ENCODE peak calls at places on chromosomes 5 and 9, in seven cellular contexts. One of them, this sample, is unnamed.

GRCh38 chr9:130865921-130866320 is 30.7 kb downstream of the QRFP start:
- DNase-seq in choroid plexus epithelial cell: no peak
- DNase-seq in foreskin fibroblast: no peak
- DNase-seq in ovary: no peak
- DNase-seq in adipocyte: no peak
- DNase-seq in heart left ventricle: no peak
- DNase-seq in CD8-positive, alpha-beta T cell: no peak
- DNase-seq in this sample: no peak

GRCh38 chr5:135054546-135054945 is 20.5 kb upstream of the PITX1 start:
- DNase-seq in choroid plexus epithelial cell: no peak
- DNase-seq in foreskin fibroblast: no peak
- DNase-seq in ovary: no peak
- DNase-seq in adipocyte: no peak
- DNase-seq in heart left ventricle: no peak
- DNase-seq in CD8-positive, alpha-beta T cell: no peak
- DNase-seq in this sample: peak

GRCh38 chr5:159441441-159441840 is 111.2 kb upstream of the IL12B start:
- DNase-seq in choroid plexus epithelial cell: no peak
- DNase-seq in foreskin fibroblast: no peak
- DNase-seq in ovary: no peak
- DNase-seq in adipocyte: no peak
- DNase-seq in heart left ventricle: no peak
- DNase-seq in CD8-positive, alpha-beta T cell: no peak
- DNase-seq in this sample: no peak

GRCh38 chr5:171579849-171580505 is 160.5 kb downstream of the FGF18 start:
- DNase-seq in choroid plexus epithelial cell: no peak
- DNase-seq in foreskin fibroblast: no peak
- DNase-seq in ovary: peak
- DNase-seq in adipocyte: no peak
- DNase-seq in heart left ventricle: no peak
- DNase-seq in CD8-positive, alpha-beta T cell: no peak
- DNase-seq in this sample: no peak

GRCh38 chr9:131481441-131482342 is 21.0 kb upstream of the POMT1 start:
- DNase-seq in choroid plexus epithelial cell: no peak
- DNase-seq in foreskin fibroblast: no peak
- DNase-seq in ovary: no peak
- DNase-seq in adipocyte: no peak
- DNase-seq in heart left ventricle: no peak
- DNase-seq in CD8-positive, alpha-beta T cell: no peak
- DNase-seq in this sample: peak

GRCh38 chr5:170296935-170297588 is 515 bp downstream of the LCP2 start:
- DNase-seq in choroid plexus epithelial cell: no peak
- DNase-seq in foreskin fibroblast: no peak
- DNase-seq in ovary: no peak
- DNase-seq in adipocyte: no peak
- DNase-seq in heart left ventricle: no peak
- DNase-seq in CD8-positive, alpha-beta T cell: no peak
- DNase-seq in this sample: no peak

GRCh38 chr5:134437340-134438267 is 25.9 kb upstream of the CDKN2AIPNL start:
- DNase-seq in choroid plexus epithelial cell: no peak
- DNase-seq in foreskin fibroblast: no peak
- DNase-seq in ovary: no peak
- DNase-seq in adipocyte: no peak
- DNase-seq in heart left ventricle: no peak
- DNase-seq in CD8-positive, alpha-beta T cell: no peak
- DNase-seq in this sample: no peak

GRCh38 chr9:104091708-104092107 is 2.4 kb upstream of the SMC2 start:
- DNase-seq in choroid plexus epithelial cell: peak
- DNase-seq in foreskin fibroblast: no peak
- DNase-seq in ovary: no peak
- DNase-seq in adipocyte: no peak
- DNase-seq in heart left ventricle: no peak
- DNase-seq in CD8-positive, alpha-beta T cell: no peak
- DNase-seq in this sample: no peak

GRCh38 chr5:38780950-38781349 is 64.9 kb upstream of the OSMR start:
- DNase-seq in choroid plexus epithelial cell: peak
- DNase-seq in foreskin fibroblast: peak
- DNase-seq in ovary: peak
- DNase-seq in adipocyte: peak
- DNase-seq in heart left ventricle: no peak
- DNase-seq in CD8-positive, alpha-beta T cell: no peak
- DNase-seq in this sample: peak

GRCh38 chr9:123120131-123120530 is 86.7 kb downstream of the GPR21 start:
- DNase-seq in choroid plexus epithelial cell: no peak
- DNase-seq in foreskin fibroblast: no peak
- DNase-seq in ovary: no peak
- DNase-seq in adipocyte: no peak
- DNase-seq in heart left ventricle: no peak
- DNase-seq in CD8-positive, alpha-beta T cell: no peak
- DNase-seq in this sample: no peak

GRCh38 chr5:90169078-90169477 is 240.5 kb downstream of the CETN3 start:
- DNase-seq in choroid plexus epithelial cell: no peak
- DNase-seq in foreskin fibroblast: no peak
- DNase-seq in ovary: no peak
- DNase-seq in adipocyte: no peak
- DNase-seq in heart left ventricle: peak
- DNase-seq in CD8-positive, alpha-beta T cell: no peak
- DNase-seq in this sample: no peak

GRCh38 chr5:154129013-154129412 is 61.5 kb upstream of the GALNT10 start:
- DNase-seq in choroid plexus epithelial cell: no peak
- DNase-seq in foreskin fibroblast: no peak
- DNase-seq in ovary: no peak
- DNase-seq in adipocyte: no peak
- DNase-seq in heart left ventricle: no peak
- DNase-seq in CD8-positive, alpha-beta T cell: no peak
- DNase-seq in this sample: no peak

GRCh38 chr5:39178171-39178570 is 41.2 kb downstream of the FYB1 start:
- DNase-seq in choroid plexus epithelial cell: peak
- DNase-seq in foreskin fibroblast: peak
- DNase-seq in ovary: no peak
- DNase-seq in adipocyte: no peak
- DNase-seq in heart left ventricle: no peak
- DNase-seq in CD8-positive, alpha-beta T cell: no peak
- DNase-seq in this sample: no peak

GRCh38 chr5:173324115-173325001 is 3.9 kb downstream of the STC2 start:
- DNase-seq in choroid plexus epithelial cell: peak
- DNase-seq in foreskin fibroblast: peak
- DNase-seq in ovary: peak
- DNase-seq in adipocyte: peak
- DNase-seq in heart left ventricle: peak
- DNase-seq in CD8-positive, alpha-beta T cell: no peak
- DNase-seq in this sample: peak

DNA sequence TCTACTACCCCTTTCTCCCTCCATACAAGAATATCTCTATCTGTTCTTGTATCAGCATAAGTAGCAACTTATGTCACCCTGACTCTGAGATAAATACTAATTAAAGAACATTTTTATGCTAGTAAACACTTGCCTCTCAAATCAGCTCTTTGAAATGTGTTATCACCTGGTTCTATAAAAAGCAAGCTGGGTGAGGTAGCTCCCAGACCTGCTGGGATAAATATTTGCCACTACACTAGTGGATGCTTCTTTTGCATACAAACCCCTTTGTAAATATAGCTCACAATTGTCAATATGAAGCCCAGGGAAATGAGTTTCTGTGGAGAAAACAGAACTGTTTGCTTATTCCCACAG is 332.8 kb downstream of the PLK2 start:
- DNase-seq in choroid plexus epithelial cell: no peak
- DNase-seq in foreskin fibroblast: no peak
- DNase-seq in ovary: no peak
- DNase-seq in adipocyte: no peak
- DNase-seq in heart left ventricle: no peak
- DNase-seq in CD8-positive, alpha-beta T cell: no peak
- DNase-seq in this sample: no peak
- H3K4me3 ChIP-seq in choroid plexus epithelial cell: no peak
- H3K4me3 ChIP-seq in foreskin fibroblast: no peak
- H3K4me3 ChIP-seq in ovary: no peak
- H3K4me3 ChIP-seq in adipocyte: no peak
- H3K4me3 ChIP-seq in heart left ventricle: no peak
- H3K4me3 ChIP-seq in CD8-positive, alpha-beta T cell: no peak
- H3K4me3 ChIP-seq in this sample: no peak

DNA sequence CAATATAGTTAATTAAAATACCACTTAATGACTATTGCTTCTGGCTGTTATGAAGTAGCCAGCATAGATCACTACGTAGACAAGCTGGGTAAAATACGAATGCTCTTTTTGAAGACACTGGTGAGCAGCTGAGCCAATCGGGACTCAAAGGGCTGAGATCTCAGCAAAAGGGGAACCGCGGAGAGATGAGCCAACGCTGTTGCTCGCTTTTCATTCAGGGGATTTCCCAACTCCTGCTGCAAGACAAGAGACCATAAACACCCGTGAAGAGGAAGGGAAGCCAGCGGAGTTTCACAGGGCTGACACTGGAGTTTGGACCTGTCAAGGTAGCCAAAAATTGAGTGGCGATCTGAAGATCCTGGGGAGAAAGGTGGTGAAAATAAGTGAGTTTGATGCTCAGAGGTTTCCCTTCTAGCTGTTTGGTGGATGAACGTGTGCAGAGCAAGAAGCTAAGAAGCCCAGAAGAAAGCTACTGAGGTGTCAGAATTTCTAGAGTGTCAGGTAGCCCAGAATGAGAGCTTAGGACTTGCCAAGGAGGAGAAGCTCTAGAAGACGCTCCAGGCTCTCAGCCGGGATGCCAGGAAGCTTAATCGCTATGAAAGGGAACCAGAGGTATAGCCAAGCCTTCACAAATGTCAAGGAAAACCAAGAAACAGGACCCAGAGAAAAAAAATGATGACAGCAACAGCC is 79.6 kb upstream of the RNU6ATAC start:
- DNase-seq in choroid plexus epithelial cell: peak
- DNase-seq in foreskin fibroblast: no peak
- DNase-seq in ovary: no peak
- DNase-seq in adipocyte: no peak
- DNase-seq in heart left ventricle: peak
- DNase-seq in CD8-positive, alpha-beta T cell: peak
- DNase-seq in this sample: no peak
- H3K4me3 ChIP-seq in choroid plexus epithelial cell: no peak
- H3K4me3 ChIP-seq in foreskin fibroblast: no peak
- H3K4me3 ChIP-seq in ovary: no peak
- H3K4me3 ChIP-seq in adipocyte: peak
- H3K4me3 ChIP-seq in heart left ventricle: no peak
- H3K4me3 ChIP-seq in CD8-positive, alpha-beta T cell: no peak
- H3K4me3 ChIP-seq in this sample: no peak

DNA sequence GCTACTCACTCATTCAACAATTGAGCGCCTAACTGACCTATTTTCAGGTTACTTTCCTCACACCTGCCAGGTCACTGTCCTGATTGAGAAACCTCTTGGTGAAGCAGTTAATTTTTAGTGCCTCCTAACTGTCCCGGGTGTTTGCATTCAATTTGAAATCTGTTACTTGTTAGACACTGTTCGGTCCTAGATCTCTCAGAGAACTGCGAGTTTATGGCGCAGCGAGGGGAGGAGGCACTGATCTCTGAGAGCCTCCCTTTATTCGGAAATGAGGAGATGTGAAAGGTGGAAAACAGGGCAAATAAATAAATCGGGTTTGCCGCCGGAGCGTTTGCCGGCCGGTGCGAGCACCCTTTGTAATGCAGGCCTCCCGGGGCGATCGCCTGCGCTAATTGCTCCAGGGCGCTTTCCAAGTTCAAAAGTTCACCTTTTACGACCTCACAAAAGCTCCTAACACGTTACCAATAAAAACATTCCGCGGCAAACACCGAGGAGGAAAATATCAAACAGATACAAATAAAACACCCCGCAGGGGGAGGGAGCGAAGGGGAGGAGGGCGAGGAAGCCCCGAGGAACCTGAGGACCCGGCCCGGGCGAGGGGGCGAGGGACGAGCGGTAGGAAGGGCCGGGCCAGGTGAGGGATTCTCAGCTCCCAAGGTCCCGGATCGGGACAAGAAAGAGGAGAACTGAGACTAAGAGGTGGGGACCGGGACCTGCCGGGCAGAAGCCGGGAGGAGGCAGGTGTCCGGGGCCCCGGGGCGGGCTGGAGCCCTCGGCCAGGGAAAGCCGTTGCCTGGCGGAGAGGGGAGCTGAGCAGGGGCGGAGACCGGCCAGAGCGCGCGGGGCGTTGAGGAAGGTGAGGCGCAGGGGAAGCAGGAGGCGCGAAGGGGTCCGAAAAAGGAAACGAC is 1.4 kb downstream of the NR6A1 start:
- DNase-seq in choroid plexus epithelial cell: no peak
- DNase-seq in foreskin fibroblast: no peak
- DNase-seq in ovary: no peak
- DNase-seq in adipocyte: peak
- DNase-seq in heart left ventricle: no peak
- DNase-seq in CD8-positive, alpha-beta T cell: no peak
- DNase-seq in this sample: no peak
- H3K4me3 ChIP-seq in choroid plexus epithelial cell: peak
- H3K4me3 ChIP-seq in foreskin fibroblast: peak
- H3K4me3 ChIP-seq in ovary: peak
- H3K4me3 ChIP-seq in adipocyte: peak
- H3K4me3 ChIP-seq in heart left ventricle: peak
- H3K4me3 ChIP-seq in CD8-positive, alpha-beta T cell: peak
- H3K4me3 ChIP-seq in this sample: peak

GRCh38 chr5:523658-524441 is 399 bp downstream of the SLC9A3 start:
- DNase-seq in choroid plexus epithelial cell: no peak
- DNase-seq in foreskin fibroblast: peak
- DNase-seq in ovary: no peak
- DNase-seq in adipocyte: peak
- DNase-seq in heart left ventricle: no peak
- DNase-seq in CD8-positive, alpha-beta T cell: no peak
- DNase-seq in this sample: no peak

GRCh38 chr5:525916-526315 is 1.7 kb upstream of the SLC9A3 start:
- DNase-seq in choroid plexus epithelial cell: no peak
- DNase-seq in foreskin fibroblast: no peak
- DNase-seq in ovary: no peak
- DNase-seq in adipocyte: no peak
- DNase-seq in heart left ventricle: peak
- DNase-seq in CD8-positive, alpha-beta T cell: peak
- DNase-seq in this sample: no peak

GRCh38 chr5:522899-523657 is 1.2 kb downstream of the SLC9A3 start:
- DNase-seq in choroid plexus epithelial cell: no peak
- DNase-seq in foreskin fibroblast: no peak
- DNase-seq in ovary: no peak
- DNase-seq in adipocyte: no peak
- DNase-seq in heart left ventricle: no peak
- DNase-seq in CD8-positive, alpha-beta T cell: no peak
- DNase-seq in this sample: no peak

GRCh38 chr5:525164-525761 is 1.0 kb upstream of the SLC9A3 start:
- DNase-seq in choroid plexus epithelial cell: no peak
- DNase-seq in foreskin fibroblast: no peak
- DNase-seq in ovary: no peak
- DNase-seq in adipocyte: no peak
- DNase-seq in heart left ventricle: peak
- DNase-seq in CD8-positive, alpha-beta T cell: peak
- DNase-seq in this sample: no peak

DNA sequence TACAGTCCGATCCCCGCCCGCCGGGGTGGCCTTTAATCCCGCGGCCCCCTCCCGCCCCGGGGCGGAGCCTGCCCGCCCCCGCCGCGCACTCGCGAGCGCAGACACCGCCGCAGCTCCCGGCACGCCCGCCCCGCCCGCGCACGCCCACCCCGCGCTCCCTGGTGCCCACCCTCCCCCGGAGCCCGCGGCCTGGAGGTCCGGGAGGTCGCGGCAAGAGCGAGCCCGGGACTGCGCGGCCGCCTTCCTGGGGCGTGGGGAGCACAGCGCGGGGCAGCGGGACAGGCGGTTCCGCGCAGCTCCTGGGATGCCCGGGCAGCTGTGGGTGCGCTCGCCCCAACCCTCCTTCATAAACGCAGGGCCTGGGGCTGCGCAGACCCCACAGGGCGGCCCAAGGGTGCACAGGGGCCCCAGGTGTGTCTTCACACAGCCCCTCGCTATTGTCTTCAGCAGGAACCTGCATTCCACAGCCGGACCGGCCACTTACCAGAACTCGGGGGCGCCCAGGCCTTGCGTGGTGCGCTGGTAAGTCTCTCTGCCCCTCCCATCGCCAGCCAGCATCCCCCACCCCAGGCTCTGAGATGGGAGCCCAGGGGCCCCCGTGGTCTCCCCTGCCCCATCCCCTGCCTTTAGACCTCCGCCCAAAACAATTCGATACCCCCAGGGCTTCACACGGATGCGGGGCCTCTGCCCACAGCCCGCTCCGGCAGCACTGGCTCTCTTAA is at the start of gene SLC9A3:
- DNase-seq in choroid plexus epithelial cell: no peak
- DNase-seq in foreskin fibroblast: no peak
- DNase-seq in ovary: no peak
- DNase-seq in adipocyte: no peak
- DNase-seq in heart left ventricle: no peak
- DNase-seq in CD8-positive, alpha-beta T cell: no peak
- DNase-seq in this sample: no peak
- H3K4me3 ChIP-seq in choroid plexus epithelial cell: no peak
- H3K4me3 ChIP-seq in foreskin fibroblast: no peak
- H3K4me3 ChIP-seq in ovary: no peak
- H3K4me3 ChIP-seq in adipocyte: no peak
- H3K4me3 ChIP-seq in heart left ventricle: peak
- H3K4me3 ChIP-seq in CD8-positive, alpha-beta T cell: no peak
- H3K4me3 ChIP-seq in this sample: peak